ENCODE peak calls at places on chromosomes 13 and 19, in six cellular contexts. Y is psoas muscle; J is breast epithelium; Z is CD4-positive, alpha-beta T cell; P is fibroblast of lung; N is ascending aorta. E is an unnamed sample.

GRCh38 chr19:29259153-29259552 is 46.2 kb upstream of the UQCRFS1 start:
- DNase-seq in Y (no peak), J (no peak), Z (no peak), P (no peak), N (no peak), E (no peak)

GRCh38 chr13:32811297-32811800 is 204.9 kb upstream of the KL start:
- DNase-seq in Y (no peak), J (no peak), Z (no peak), P (no peak), N (no peak), E (no peak)

GRCh38 chr19:14361824-14362223 is 19.4 kb upstream of the ADGRE5 start:
- DNase-seq in Y (no peak), J (no peak), Z (no peak), P (no peak), N (no peak), E (no peak)

GRCh38 chr19:2282062-2282861 is at the start of gene PEAK3:
- DNase-seq in Y (peak; percentile 85), J (no peak), Z (no peak), P (peak; percentile 39), N (peak; percentile 80), E (no peak)

GRCh38 chr13:73521970-73522549 is 463.3 kb downstream of the KLF5 start:
- DNase-seq in Y (no peak), J (no peak), Z (no peak), P (no peak), N (no peak), E (no peak)

GRCh38 chr19:6730153-6730804 is 7.1 kb downstream of the GPR108 start:
- DNase-seq in Y (peak; percentile 70), J (no peak), Z (no peak), P (no peak), N (peak; percentile 82), E (no peak)

GRCh38 chr19:49689133-49690072 is at the start of gene ADM5:
- DNase-seq in Y (peak; percentile 77), J (peak; percentile 50), Z (peak; percentile 31), P (no peak), N (no peak), E (no peak)

GRCh38 chr13:85040176-85040660 is 759.0 kb downstream of the SLITRK6 start:
- DNase-seq in Y (no peak), J (no peak), Z (no peak), P (no peak), N (no peak), E (no peak)

GRCh38 chr13:97223711-97224461 is 1.8 kb downstream of the MBNL2 start:
- DNase-seq in Y (peak; percentile 56), J (peak; percentile 83), Z (no peak), P (peak; percentile 96), N (peak; percentile 87), E (peak; percentile 83)

GRCh38 chr13:41589434-41589833 is 132.1 kb downstream of the RGCC start:
- DNase-seq in Y (no peak), J (no peak), Z (no peak), P (no peak), N (no peak), E (no peak)

GRCh38 chr19:13633109-13633508 is 126.8 kb upstream of the CACNA1A start:
- DNase-seq in Y (no peak), J (no peak), Z (no peak), P (peak; percentile 95), N (no peak), E (peak; percentile 57)

GRCh38 chr13:86269511-86269910 is 470.3 kb upstream of the SLITRK6 start:
- DNase-seq in Y (no peak), J (no peak), Z (no peak), P (no peak), N (no peak), E (no peak)

GRCh38 chr13:86892330-86892729 is 778.8 kb upstream of the SLITRK5 start:
- DNase-seq in Y (no peak), J (no peak), Z (no peak), P (no peak), N (no peak), E (no peak)

GRCh38 chr13:95660981-95661581 is 15.9 kb upstream of the DNAJC3 start:
- DNase-seq in Y (no peak), J (no peak), Z (no peak), P (peak; percentile 69), N (no peak), E (no peak)

GRCh38 chr19:47437500-47437899 is 18.2 kb upstream of the MEIS3 start:
- DNase-seq in Y (no peak), J (no peak), Z (no peak), P (no peak), N (no peak), E (no peak)

GRCh38 chr13:77519808-77520207 is 15.7 kb upstream of the SCEL start:
- DNase-seq in Y (no peak), J (no peak), Z (no peak), P (no peak), N (no peak), E (no peak)

GRCh38 chr19:3494051-3494450 is 6.4 kb downstream of the DOHH start:
- DNase-seq in Y (no peak), J (no peak), Z (no peak), P (no peak), N (no peak), E (no peak)

GRCh38 chr13:77518266-77518665 is 17.2 kb upstream of the SCEL start:
- DNase-seq in Y (no peak), J (no peak), Z (no peak), P (no peak), N (no peak), E (no peak)

GRCh38 chr19:55601127-55601526 is 1.0 kb downstream of the ZNF524 start:
- DNase-seq in Y (no peak), J (no peak), Z (no peak), P (no peak), N (no peak), E (no peak)

GRCh38 chr19:12847159-12848139 is 9.1 kb downstream of the MAST1 start:
- DNase-seq in Y (peak; percentile 93), J (peak; percentile 74), Z (peak; percentile 80), P (peak; percentile 66), N (peak; percentile 93), E (no peak)

GRCh38 chr13:30862707-30863106 is 43.4 kb upstream of the MEDAG start:
- DNase-seq in Y (peak; percentile 92), J (peak; percentile 51), Z (no peak), P (no peak), N (peak; percentile 88), E (no peak)

GRCh38 chr13:30019648-30020626 is 169.5 kb upstream of the UBL3 start:
- DNase-seq in Y (no peak), J (no peak), Z (no peak), P (no peak), N (no peak), E (no peak)

GRCh38 chr13:41751277-41751676 is 209.6 kb downstream of the VWA8 start:
- DNase-seq in Y (no peak), J (no peak), Z (no peak), P (peak; percentile 59), N (no peak), E (no peak)

GRCh38 chr13:29448124-29448685 is 147.3 kb downstream of the SLC7A1 start:
- DNase-seq in Y (no peak), J (no peak), Z (no peak), P (no peak), N (no peak), E (no peak)

GRCh38 chr19:608155-609000 is 18.7 kb downstream of the HCN2 start:
- DNase-seq in Y (no peak), J (no peak), Z (no peak), P (no peak), N (no peak), E (no peak)

GRCh38 chr13:113209336-113209879 is at the start of gene CUL4A:
- DNase-seq in Y (peak; percentile 86), J (peak; percentile 50), Z (peak; percentile 68), P (peak; percentile 65), N (peak; percentile 87), E (no peak)

GRCh38 chr19:12140545-12141404 is 625 bp upstream of the ZNF20 start:
- DNase-seq in Y (peak; percentile 93), J (peak; percentile 77), Z (peak; percentile 82), P (peak; percentile 84), N (peak; percentile 94), E (peak; percentile 66)

GRCh38 chr19:2554856-2555255 is 78.9 kb downstream of the GADD45B start:
- DNase-seq in Y (no peak), J (no peak), Z (no peak), P (no peak), N (no peak), E (no peak)

GRCh38 chr19:46080561-46080960 is 39.8 kb upstream of the IGFL4 start:
- DNase-seq in Y (no peak), J (no peak), Z (no peak), P (peak; percentile 56), N (no peak), E (peak; percentile 63)

DNA sequence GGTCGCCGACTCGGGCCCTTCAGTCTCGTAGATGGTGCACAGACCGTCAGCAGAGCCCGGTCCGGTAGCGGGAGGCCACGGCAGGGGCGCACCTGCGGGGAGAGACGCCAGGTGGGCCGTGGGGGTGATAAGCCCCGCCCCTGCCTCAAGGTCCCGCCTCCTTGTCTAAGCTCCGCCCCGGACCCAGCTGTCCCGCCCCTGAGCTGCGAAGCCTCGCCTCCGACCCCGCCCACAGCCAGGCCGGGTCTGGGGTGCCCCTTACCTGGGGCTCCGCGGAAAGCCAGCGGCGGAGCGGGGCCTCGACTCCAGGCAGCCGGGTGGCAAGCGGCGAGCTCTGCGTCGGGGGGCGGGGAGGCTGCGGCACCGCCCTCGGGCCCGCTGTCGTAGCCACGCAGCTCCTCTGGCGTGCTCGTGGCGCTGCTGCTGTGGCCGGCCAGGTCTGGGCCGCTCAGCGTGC is 4.7 kb downstream of the PRR36 start:
- DNase-seq in Y (peak; percentile 78), J (peak; percentile 71), Z (peak; percentile 72), P (peak; percentile 25), N (no peak), E (no peak)
- H3K27me3 ChIP-seq in Y (peaks cover 57% of the 10 kb centered on the region), J (peaks cover 20% of the 10 kb centered on the region), Z (peaks cover 23% of the 10 kb centered on the region), P (peaks cover 10% of the 10 kb centered on the region), N (peaks cover 16% of the 10 kb centered on the region), E (peaks cover 25% of the 10 kb centered on the region)

GRCh38 chr19:30694156-30694555 is 322.0 kb downstream of the ZNF536 start:
- DNase-seq in Y (no peak), J (no peak), Z (no peak), P (no peak), N (no peak), E (no peak)

GRCh38 chr19:30693179-30693578 is 321.0 kb downstream of the ZNF536 start:
- DNase-seq in Y (no peak), J (no peak), Z (no peak), P (no peak), N (no peak), E (no peak)

GRCh38 chr19:30699871-30700280 is 327.7 kb downstream of the ZNF536 start:
- DNase-seq in Y (no peak), J (no peak), Z (no peak), P (no peak), N (no peak), E (no peak)

GRCh38 chr19:30695171-30695875 is 323.1 kb downstream of the ZNF536 start:
- DNase-seq in Y (no peak), J (no peak), Z (no peak), P (no peak), N (no peak), E (no peak)

GRCh38 chr19:30696514-30696913 is 324.3 kb downstream of the ZNF536 start:
- DNase-seq in Y (no peak), J (no peak), Z (no peak), P (peak; percentile 39), N (no peak), E (no peak)
- TF ChIP-seq CTCF in Y (no peak), J (no peak), Z (no peak), P (peak; percentile 51), N (no peak), E (peak; percentile 28)

GRCh38 chr19:34963531-34964406 is at the start of gene ZNF792:
- DNase-seq in Y (peak; percentile 82), J (peak; percentile 34), Z (peak; percentile 33), P (peak; percentile 30), N (peak; percentile 78), E (peak; percentile 4)
- H3K27ac ChIP-seq in Y (peak within 1 kb of the TSS; percentile 63), J (peak within 1 kb of the TSS; percentile 75), Z (peak within 1 kb of the TSS; percentile 57), P (peak within 1 kb of the TSS; percentile 27), N (peak within 1 kb of the TSS; percentile 43), E (no peak within 1 kb of the TSS)

GRCh38 chr19:39497850-39498261 is 891 bp upstream of the DLL3 start:
- DNase-seq in Y (no peak), J (no peak), Z (no peak), P (peak; percentile 43), N (no peak), E (no peak)
- H3K27me3 ChIP-seq in Y (peaks cover 63% of the 10 kb centered on the region), J (peaks cover 60% of the 10 kb centered on the region), Z (peaks cover 45% of the 10 kb centered on the region), P (peaks cover 24% of the 10 kb centered on the region), N (no peaks in the 10 kb centered on the region), E (peaks cover 38% of the 10 kb centered on the region)